ENCODE peak calls at places on chromosomes 6 and 20, in four cellular contexts. J, K, T and Y are unnamed samples.

GRCh38 chr6:1552296-1552761 is 57.4 kb upstream of the FOXC1 start:
- DNase-seq in K (no peak), T (peak), J (no peak), Y (no peak)

GRCh38 chr20:37299718-37300529 is 10.5 kb downstream of the MANBAL start:
- DNase-seq in K (no peak), T (peak), J (no peak), Y (no peak)

GRCh38 chr6:106373502-106374239 is 13.2 kb downstream of the CRYBG1 start:
- DNase-seq in J (no peak), T (no peak), K (no peak), Y (no peak)

GRCh38 chr6:39933669-39934059 is 598 bp downstream of the MOCS1 start:
- DNase-seq in T (no peak), J (no peak), K (no peak), Y (no peak)

GRCh38 chr20:57659131-57659788 is 39.0 kb upstream of the ZBP1 start:
- DNase-seq in K (no peak), J (peak), T (no peak), Y (peak)

GRCh38 chr20:63369724-63370622 is 8.8 kb upstream of the CHRNA4 start:
- DNase-seq in J (no peak), T (no peak), K (peak), Y (no peak)

GRCh38 chr20:33796263-33796906 is 14.8 kb upstream of the CHMP4B start:
- DNase-seq in T (no peak), K (no peak), J (no peak), Y (no peak)

GRCh38 chr20:13744403-13744802 is 40.3 kb downstream of the ESF1 start:
- DNase-seq in K (no peak), T (no peak), J (no peak), Y (no peak)

DNA sequence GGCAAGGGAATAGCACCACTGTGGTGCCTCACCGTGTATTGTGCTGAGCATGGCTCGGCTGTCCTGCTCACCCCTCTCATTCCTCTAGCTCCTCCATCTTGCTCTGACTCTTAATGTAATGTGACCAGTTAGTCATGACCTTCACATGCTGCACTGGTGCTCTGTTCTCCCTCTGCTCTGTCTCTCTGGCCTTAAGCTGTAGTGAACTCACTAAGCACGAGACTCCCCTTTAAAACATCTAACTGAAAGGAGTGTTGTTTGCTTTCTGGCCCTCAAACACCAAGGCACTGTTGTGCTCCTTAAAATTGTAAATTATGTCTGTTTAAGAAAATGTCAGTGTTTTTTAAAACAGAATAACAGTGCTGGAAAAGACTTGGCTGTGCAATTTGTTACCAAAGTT is 140.4 kb downstream of the HDGFL1 start:
- DNase-seq in T (no peak), J (no peak), K (no peak), Y (no peak)
- TF ChIP-seq CTCF in T (no peak), J (no peak), K (no peak), Y (no peak)

GRCh38 chr20:54194724-54195438 is 13.0 kb upstream of the PFDN4 start:
- DNase-seq in T (no peak), J (no peak), K (no peak), Y (no peak)
- TF ChIP-seq CTCF in T (no peak), J (no peak), K (no peak), Y (no peak)

DNA sequence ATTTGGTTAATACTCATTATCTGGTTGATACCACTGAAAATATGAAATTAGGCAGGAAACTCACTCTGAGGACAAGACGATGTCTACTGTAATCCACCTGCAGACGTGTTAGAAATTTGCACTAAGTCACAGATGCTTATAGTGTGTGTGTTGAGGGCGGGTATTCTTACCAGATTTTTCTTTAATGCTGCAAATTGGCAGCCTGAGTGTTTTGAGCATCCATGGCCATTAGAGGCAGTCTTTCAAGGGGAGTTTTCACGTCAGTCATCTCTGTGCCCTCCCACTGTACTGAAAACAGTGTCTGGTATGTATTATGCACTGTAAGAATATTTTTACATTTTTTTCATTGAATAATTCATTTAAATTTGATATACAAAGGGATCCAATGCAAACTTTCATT is 266.5 kb upstream of the QKI start:
- DNase-seq in K (no peak), T (no peak), J (no peak), Y (no peak)
- TF ChIP-seq CTCF in K (no peak), T (no peak), J (no peak), Y (peak)

GRCh38 chr6:168540713-168541291 is 99.8 kb downstream of the SMOC2 start:
- DNase-seq in T (no peak), J (peak), K (no peak), Y (no peak)
- TF ChIP-seq CTCF in T (no peak), J (no peak), K (no peak), Y (no peak)

GRCh38 chr20:62362590-62362940 is 4.5 kb downstream of the LAMA5 start:
- DNase-seq in J (no peak), K (no peak), T (no peak), Y (no peak)

GRCh38 chr20:62364911-62365736 is 2.0 kb downstream of the LAMA5 start:
- DNase-seq in J (no peak), T (no peak), K (peak), Y (no peak)

GRCh38 chr20:62363920-62364851 is 2.9 kb downstream of the LAMA5 start:
- DNase-seq in T (no peak), K (peak), J (no peak), Y (no peak)

GRCh38 chr20:62361799-62362589 is 5.1 kb downstream of the LAMA5 start:
- DNase-seq in J (no peak), K (peak), T (no peak), Y (no peak)

DNA sequence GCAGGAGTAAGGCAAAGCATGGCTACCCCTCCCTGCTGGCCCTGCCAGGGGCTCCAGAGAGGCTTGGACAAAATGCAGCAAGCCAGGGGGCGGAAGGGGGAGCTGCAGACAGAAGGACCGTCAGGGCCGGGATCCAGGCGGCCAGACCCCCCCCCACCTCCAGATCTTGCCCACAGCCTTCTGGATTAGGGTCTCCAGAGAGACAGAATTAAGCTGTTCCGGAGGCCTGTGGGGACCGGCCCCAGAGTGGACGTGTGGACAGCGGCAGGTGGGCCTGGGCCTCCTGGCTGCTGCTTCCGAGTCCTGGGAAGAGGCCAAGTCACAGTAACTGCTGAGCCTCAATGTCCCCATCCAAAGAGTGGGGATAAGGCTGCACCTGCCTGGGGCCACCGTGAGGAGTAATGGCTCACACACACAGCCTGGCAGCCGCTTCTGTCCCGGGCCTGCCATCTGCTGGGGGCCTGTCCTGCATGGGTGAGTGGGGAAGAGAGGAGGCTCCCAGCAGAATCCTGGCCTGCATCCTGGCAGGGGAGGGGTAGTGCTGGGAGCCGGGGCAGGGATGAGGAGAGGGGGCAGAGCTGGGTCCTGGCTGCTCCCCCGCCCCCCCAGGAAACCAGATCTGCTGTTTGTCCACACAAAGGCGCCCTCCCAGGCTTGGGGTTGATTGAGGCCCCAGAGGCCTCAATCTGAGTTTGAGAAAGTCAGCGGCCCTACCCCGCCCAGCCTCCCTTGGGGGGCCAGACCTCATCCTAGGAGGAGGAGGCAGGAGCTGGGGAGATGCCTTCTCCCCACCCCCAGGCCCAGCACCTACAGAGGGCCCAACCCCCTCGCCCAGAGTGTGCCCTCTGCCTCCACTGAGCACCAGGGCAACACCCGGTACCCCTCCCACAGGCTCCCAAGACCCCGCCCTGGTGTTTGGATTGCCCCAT is 3.9 kb downstream of the LAMA5 start:
- DNase-seq in T (no peak), J (no peak), K (peak), Y (no peak)
- TF ChIP-seq CTCF in T (no peak), J (no peak), K (peak), Y (peak)

GRCh38 chr20:58838174-58838573 is 12.5 kb downstream of the GNAS-AS1 start:
- DNase-seq in K (no peak), J (no peak), T (no peak), Y (no peak)
- TF ChIP-seq CTCF in K (no peak), J (no peak), T (no peak), Y (peak)

DNA sequence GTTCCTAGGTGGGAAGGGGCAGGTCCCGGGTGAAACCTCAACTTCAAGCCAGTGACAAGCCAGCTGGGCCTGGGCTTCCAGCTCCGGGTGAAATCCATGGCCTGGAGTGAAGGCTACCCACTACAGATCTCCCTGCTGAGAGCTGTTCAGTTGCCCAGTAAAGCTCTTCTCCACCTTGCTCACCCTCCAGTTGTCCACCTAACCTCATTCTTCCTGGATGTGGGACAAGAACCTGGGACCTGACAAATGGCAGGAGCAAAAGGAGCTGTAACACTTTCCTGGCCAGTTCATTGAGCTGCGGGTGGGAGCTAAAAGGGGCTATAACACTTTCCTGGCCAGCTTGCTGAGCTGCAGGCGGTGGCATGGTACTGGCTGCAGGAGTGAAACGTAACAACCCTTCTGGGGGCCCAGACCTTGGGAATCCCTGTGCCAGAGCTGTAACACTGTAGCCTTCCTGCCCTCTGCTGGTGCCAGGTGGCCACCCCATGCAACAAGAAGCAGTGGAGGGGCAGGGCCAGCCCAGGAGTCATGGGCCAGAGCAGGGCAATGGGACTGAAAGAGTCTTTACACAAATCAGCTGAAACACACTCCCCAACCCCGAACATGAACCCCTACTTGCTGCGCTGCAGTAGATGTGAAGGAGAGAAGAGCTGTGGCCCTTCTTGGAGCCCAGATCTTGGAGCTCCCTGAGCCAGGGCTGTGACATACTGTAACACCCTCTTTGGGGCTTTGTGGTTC is 3.6 kb upstream of the HINT3 start:
- DNase-seq in T (no peak), J (peak), K (no peak), Y (no peak)
- TF ChIP-seq CTCF in T (no peak), J (no peak), K (peak), Y (peak)

GRCh38 chr20:2004171-2004570 is 10.3 kb upstream of the PDYN start:
- DNase-seq in K (no peak), T (no peak), J (no peak), Y (no peak)

GRCh38 chr20:2005831-2006426 is 12.1 kb upstream of the PDYN start:
- DNase-seq in J (peak), K (peak), T (peak), Y (no peak)

GRCh38 chr20:2005359-2005758 is 11.5 kb upstream of the PDYN start:
- DNase-seq in J (no peak), T (no peak), K (no peak), Y (no peak)

GRCh38 chr20:2010533-2010932 is 16.7 kb upstream of the PDYN start:
- DNase-seq in T (no peak), K (no peak), J (no peak), Y (no peak)

GRCh38 chr20:2006452-2007381 is 12.9 kb upstream of the PDYN start:
- DNase-seq in K (no peak), T (peak), J (no peak), Y (no peak)
- TF ChIP-seq CTCF in K (peak), T (peak), J (peak), Y (peak)